ENCODE peak calls at places on chromosome 2, in eight cellular contexts. F is gastrocnemius medialis, L is transverse colon, D is fibroblast of lung, I is body of pancreas, Q is AG04449, K is left lung, S is fibroblast of the aortic adventitia. C is an unnamed sample.

GRCh38 chr2:58063641-58064040 is 17.0 kb downstream of the VRK2 start:
- DNase-seq in F (no peak), K (no peak), S (peak), D (peak), Q (peak), L (no peak), I (no peak), C (no peak)

GRCh38 chr2:38315707-38316333 is 61.3 kb downstream of the ATL2 start:
- DNase-seq in I (no peak), L (no peak), S (peak), F (no peak), D (peak), K (no peak), Q (peak), C (no peak)

GRCh38 chr2:238818576-238818975 is 29.3 kb upstream of the TWIST2 start:
- DNase-seq in K (no peak), I (no peak), S (no peak), Q (no peak), L (no peak), D (no peak), F (no peak), C (no peak)

GRCh38 chr2:234252766-234253165 is 202.3 kb downstream of the SPP2 start:
- DNase-seq in F (no peak), D (no peak), K (no peak), S (no peak), L (no peak), I (peak), Q (no peak), C (no peak)

GRCh38 chr2:50374117-50374516 is 657.8 kb downstream of the NRXN1 start:
- DNase-seq in I (no peak), D (no peak), K (no peak), Q (no peak), S (no peak), F (no peak), L (no peak), C (no peak)

GRCh38 chr2:105380432-105381118 is 18.3 kb downstream of the FHL2 start:
- DNase-seq in F (no peak), L (no peak), D (no peak), S (peak), K (no peak), Q (no peak), I (no peak), C (no peak)

GRCh38 chr2:9228088-9228751 is 21.6 kb downstream of the ASAP2 start:
- DNase-seq in L (no peak), F (no peak), S (peak), Q (peak), K (no peak), I (no peak), D (peak), C (no peak)

GRCh38 chr2:65503746-65504145 is 71.3 kb upstream of the SPRED2 start:
- DNase-seq in I (no peak), Q (no peak), L (no peak), K (no peak), S (no peak), D (no peak), F (no peak), C (no peak)

GRCh38 chr2:178187861-178188260 is 6.5 kb upstream of the OSBPL6 start:
- DNase-seq in D (no peak), I (no peak), K (no peak), L (no peak), F (no peak), S (no peak), Q (no peak), C (no peak)

GRCh38 chr2:150639917-150640538 is 152.6 kb upstream of the RND3 start:
- DNase-seq in S (peak), L (no peak), K (no peak), D (peak), I (no peak), F (no peak), Q (no peak), C (no peak)

GRCh38 chr2:29012211-29012681 is 31.1 kb downstream of the TOGARAM2 start:
- DNase-seq in F (peak), L (peak), S (peak), I (peak), Q (no peak), D (no peak), K (no peak), C (no peak)

GRCh38 chr2:218899147-218899546 is 18.5 kb downstream of the WNT10A start:
- DNase-seq in D (no peak), K (no peak), L (no peak), F (no peak), S (no peak), I (no peak), Q (no peak), C (no peak)

GRCh38 chr2:74147729-74148456 is at the start of gene BOLA3:
- DNase-seq in K (peak), F (peak), S (peak), Q (no peak), L (peak), D (peak), I (peak), C (peak)
- TF ChIP-seq CTCF in K (peak), F (no peak), S (peak), Q (peak), L (peak), D (no peak), I (peak), C (peak)

GRCh38 chr2:98299506-98299905 is 46.8 kb upstream of the CNGA3 start:
- DNase-seq in I (no peak), L (peak), S (no peak), Q (no peak), K (no peak), D (no peak), F (no peak), C (no peak)

GRCh38 chr2:98295721-98296414 is 50.4 kb upstream of the CNGA3 start:
- DNase-seq in L (no peak), K (no peak), Q (no peak), F (no peak), S (peak), D (no peak), I (no peak), C (no peak)

GRCh38 chr2:98296435-98296834 is 49.8 kb upstream of the CNGA3 start:
- DNase-seq in K (no peak), L (no peak), S (no peak), Q (no peak), I (no peak), F (no peak), D (no peak), C (no peak)

GRCh38 chr2:98298685-98299180 is 47.5 kb upstream of the CNGA3 start:
- DNase-seq in Q (no peak), D (no peak), L (peak), I (no peak), K (no peak), S (no peak), F (no peak), C (no peak)

GRCh38 chr2:98297817-98298684 is 48.2 kb upstream of the CNGA3 start:
- DNase-seq in S (no peak), Q (no peak), I (no peak), K (no peak), L (no peak), D (no peak), F (no peak), C (no peak)
- TF ChIP-seq CTCF in S (no peak), Q (no peak), I (no peak), K (no peak), L (no peak), D (no peak), F (no peak), C (no peak)

GRCh38 chr2:193861557-193861956 is 1666.8 kb upstream of the TMEFF2 start:
- DNase-seq in D (no peak), F (no peak), K (no peak), L (no peak), Q (no peak), I (no peak), S (no peak), C (no peak)
- TF ChIP-seq CTCF in D (no peak), F (no peak), K (no peak), L (no peak), Q (no peak), I (no peak), S (no peak), C (no peak)

DNA sequence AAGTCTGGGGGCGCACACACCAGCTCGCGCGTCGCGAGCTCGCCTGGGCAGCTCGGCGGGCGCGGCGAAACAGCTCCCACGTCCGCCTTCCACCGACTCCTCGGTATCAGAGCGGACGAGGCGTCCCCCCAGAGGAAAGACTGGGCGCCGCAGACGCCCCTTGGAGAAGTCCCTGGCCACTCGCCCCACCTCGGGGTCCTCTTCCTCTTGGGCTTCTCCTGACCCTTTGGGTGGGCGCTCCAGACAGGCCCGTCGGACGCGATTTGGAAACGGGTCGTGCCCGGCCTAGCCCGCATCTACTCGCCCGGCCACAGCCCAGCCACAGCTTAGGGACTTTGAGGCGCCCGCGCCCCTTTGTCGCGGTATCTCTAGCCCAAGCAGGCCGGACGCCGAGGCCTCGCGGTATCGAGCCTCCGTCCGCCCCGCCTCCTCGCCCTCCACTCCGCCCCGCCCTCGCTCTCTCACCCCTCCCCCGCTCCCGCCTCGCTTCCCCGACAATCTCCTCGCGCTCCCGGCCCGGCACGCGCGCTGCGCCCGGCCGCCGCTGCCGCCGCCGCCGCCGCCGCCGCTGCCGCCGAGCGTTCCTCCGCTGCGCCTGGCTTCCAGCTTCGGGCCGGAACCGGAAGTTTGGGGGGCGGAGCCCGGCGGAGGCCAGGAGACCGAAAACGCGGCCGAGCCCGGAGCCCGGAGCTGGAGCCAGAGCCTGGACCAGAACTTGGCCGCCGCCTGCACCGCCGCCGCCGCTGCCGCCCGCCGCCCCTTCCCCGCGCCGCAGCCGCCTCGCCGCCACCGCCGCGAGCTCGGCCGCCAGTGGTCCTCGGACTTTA is 752 bp upstream of the ACVR2A start:
- DNase-seq in K (peak), S (peak), F (peak), D (peak), L (peak), Q (peak), I (peak), C (peak)
- TF ChIP-seq CTCF in K (peak), S (peak), F (peak), D (peak), L (peak), Q (peak), I (peak), C (no peak)

DNA sequence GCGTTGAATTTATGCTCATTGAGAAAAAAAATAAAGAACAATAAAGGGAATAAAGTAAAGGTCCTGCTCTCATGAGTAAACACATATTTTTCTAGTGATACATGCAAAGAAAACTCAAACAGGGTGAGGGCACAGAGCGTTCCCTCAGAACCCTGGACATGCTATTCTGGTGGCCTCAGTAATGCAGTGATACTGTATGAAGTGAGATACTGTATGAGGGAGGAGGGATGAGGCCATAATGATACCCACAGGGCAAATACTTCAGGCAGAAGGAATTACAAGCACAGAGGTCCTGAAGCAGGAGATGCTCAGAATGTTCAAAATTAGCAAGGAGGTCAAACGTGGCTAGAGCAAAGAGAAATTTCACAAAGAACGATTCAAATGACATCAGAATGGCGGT is 28.4 kb upstream of the RNU4ATAC start:
- DNase-seq in L (no peak), S (peak), D (peak), K (no peak), F (peak), Q (peak), I (no peak), C (no peak)
- TF ChIP-seq CTCF in L (no peak), S (no peak), D (no peak), K (no peak), F (no peak), Q (no peak), I (no peak), C (no peak)

GRCh38 chr2:127143851-127144782 is 37.2 kb upstream of the BIN1 start:
- DNase-seq in L (no peak), F (no peak), S (peak), K (no peak), I (no peak), D (peak), Q (no peak), C (no peak)
- TF ChIP-seq CTCF in L (no peak), F (no peak), S (no peak), K (no peak), I (no peak), D (peak), Q (no peak), C (no peak)

GRCh38 chr2:118554616-118555015 is 292.8 kb downstream of the EN1 start:
- DNase-seq in D (peak), Q (no peak), S (peak), I (no peak), F (no peak), L (no peak), K (no peak), C (no peak)
- TF ChIP-seq CTCF in D (peak), Q (no peak), S (peak), I (no peak), F (no peak), L (no peak), K (no peak), C (no peak)

GRCh38 chr2:165016772-165017411 is 61.6 kb upstream of the SLC38A11 start:
- DNase-seq in L (no peak), D (peak), I (peak), S (peak), Q (peak), F (no peak), K (no peak), C (no peak)
- TF ChIP-seq CTCF in L (peak), D (peak), I (peak), S (peak), Q (peak), F (no peak), K (peak), C (no peak)

DNA sequence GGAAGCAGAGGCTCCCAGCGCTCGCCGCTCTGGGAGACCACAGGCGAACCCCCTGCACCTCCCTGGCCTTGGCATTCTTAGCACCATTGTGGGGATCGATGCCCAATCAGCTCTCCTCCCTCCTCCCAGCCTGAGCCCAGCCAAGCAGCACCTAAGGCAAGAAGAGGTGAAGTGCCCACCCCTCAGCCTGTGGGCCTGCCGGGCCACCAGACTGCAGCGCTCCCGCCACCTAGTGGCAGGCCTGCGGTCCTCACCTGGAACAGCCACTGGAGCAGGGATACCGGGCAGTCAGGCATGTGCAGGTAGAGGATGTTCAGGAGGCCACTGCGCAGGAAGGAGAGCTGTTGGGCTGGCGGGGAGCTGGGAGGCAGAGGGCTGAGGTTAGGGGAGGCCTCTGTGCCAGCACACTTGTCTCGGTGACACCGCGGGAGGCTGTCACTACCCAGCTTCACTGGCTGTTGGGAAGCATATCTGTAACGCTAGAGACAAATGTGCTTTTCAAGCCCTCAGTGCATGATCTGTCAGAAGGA is 35.2 kb downstream of the FAM178B start:
- DNase-seq in K (peak), D (peak), L (peak), F (peak), S (peak), Q (no peak), I (peak), C (no peak)
- TF ChIP-seq CTCF in K (peak), D (peak), L (peak), F (peak), S (peak), Q (peak), I (peak), C (peak)